ENCODE peak calls at places on chromosomes 4 and X, in five cellular contexts. A is iPS DF 6.9, C is mesendoderm, F is PC-9, R is fibroblast of lung. Y is an unnamed sample.

GRCh38 chr4:151376540-151376939 is 32.4 kb upstream of the FHIP1A start:
- DNase-seq in C (no peak), A (no peak), F (no peak), R (no peak), Y (no peak)

GRCh38 chrX:40099046-40099968 is 1.5 kb upstream of the BCOR start:
- DNase-seq in F (no peak), R (no peak), A (no peak), C (peak; percentile 43), Y (peak; percentile 41)

GRCh38 chrX:34426334-34426733 is 230.8 kb downstream of the TMEM47 start:
- DNase-seq in R (no peak), A (no peak), C (peak; percentile 45), F (no peak), Y (no peak)

GRCh38 chr4:32394255-32394654 is 1674.1 kb downstream of the PCDH7 start:
- DNase-seq in R (no peak), A (no peak), F (no peak), C (no peak), Y (no peak)

GRCh38 chr4:17336524-17336941 is 175.4 kb downstream of the QDPR start:
- DNase-seq in C (no peak), R (peak; percentile 68), A (no peak), F (peak; percentile 90), Y (peak; percentile 63)

GRCh38 chrX:37922926-37923325 is 75.6 kb upstream of the DYNLT3 start:
- DNase-seq in C (no peak), A (no peak), F (no peak), R (no peak), Y (no peak)

GRCh38 chr4:536351-536972 is 37.5 kb downstream of the PIGG start:
- DNase-seq in R (no peak), A (no peak), F (no peak), C (no peak), Y (no peak)

GRCh38 chrX:39507034-39507433 is 590.7 kb downstream of the BCOR start:
- DNase-seq in A (no peak), F (no peak), R (no peak), C (peak; percentile 38), Y (no peak)

GRCh38 chr4:152021788-152022438 is 261.1 kb upstream of the GATB start:
- DNase-seq in A (no peak), R (no peak), C (no peak), F (no peak), Y (no peak)

GRCh38 chrX:153930011-153930910 is 4.2 kb upstream of the ARHGAP4 start:
- DNase-seq in R (no peak), C (no peak), F (no peak), A (no peak), Y (no peak)

GRCh38 chr4:15521442-15522039 is 51.9 kb downstream of the CC2D2A start:
- DNase-seq in C (no peak), F (no peak), A (no peak), R (no peak), Y (no peak)
- H3K4me3 ChIP-seq in C (no peak overlapping the region), F (no peak overlapping the region), A (no peak overlapping the region), R (no peak overlapping the region), Y (no peak overlapping the region)

GRCh38 chr4:140726776-140727500 is 29.2 kb downstream of the TBC1D9 start:
- DNase-seq in R (peak; percentile 70), C (peak; percentile 10), A (no peak), F (peak; percentile 89), Y (no peak)
- H3K4me1 ChIP-seq in R (peaks cover 4% of the 10 kb centered on the region), C (no peaks in the 10 kb centered on the region), A (no peaks in the 10 kb centered on the region), F (peaks cover 53% of the 10 kb centered on the region), Y (no peaks in the 10 kb centered on the region)

GRCh38 chr4:16082038-16082423 is 1.8 kb downstream of the PROM1 start:
- DNase-seq in A (no peak), C (peak; percentile 20), F (no peak), R (no peak), Y (no peak)
- H3K4me3 ChIP-seq in A (peak overlapping the region; percentile 77), C (peak overlapping the region; percentile 34), F (no peak overlapping the region), R (no peak overlapping the region), Y (peak overlapping the region; percentile 42)

GRCh38 chr4:3523628-3524221 is 8.5 kb downstream of the LRPAP1 start:
- DNase-seq in F (no peak), R (no peak), A (no peak), C (no peak), Y (no peak)
- H3K4me1 ChIP-seq in F (no peaks in the 10 kb centered on the region), R (no peaks in the 10 kb centered on the region), A (no peaks in the 10 kb centered on the region), C (no peaks in the 10 kb centered on the region), Y (no peaks in the 10 kb centered on the region)